ENCODE peak calls at places on chromosomes 7 and 10, in six cellular contexts. J is stimulated activated CD4-positive, alpha-beta T cell treated with anti-CD3 and anti-CD28 coated beads, Interleukin-2, amount 100 ng/mL, for 48 hours; N is stimulated activated naive CD4-positive, alpha-beta T cell treated with Interleukin-2 at 50 U/mL for 16 hours; G is Calu3; P is AG04450; C is caudate nucleus. H is an unnamed sample.

GRCh38 chr7:4851459-4852422 is 10.1 kb downstream of the PAPOLB start:
- DNase-seq in J (no peak), N (no peak), G (no peak), P (no peak), C (no peak), H (peak)

GRCh38 chr7:80078159-80078731 is 56.4 kb upstream of the GNAI1 start:
- DNase-seq in J (no peak), N (no peak), G (no peak), P (no peak), C (no peak), H (no peak)

GRCh38 chr7:44636041-44636580 is 29.7 kb downstream of the OGDH start:
- DNase-seq in J (no peak), N (no peak), G (no peak), P (no peak), C (no peak), H (peak)

GRCh38 chr7:117750612-117751563 is 122.4 kb downstream of the CTTNBP2 start:
- DNase-seq in J (no peak), N (no peak), G (no peak), P (no peak), C (no peak), H (no peak)

GRCh38 chr7:45874408-45875131 is 1.7 kb upstream of the CCDC201 start:
- DNase-seq in J (no peak), N (no peak), G (no peak), P (peak), C (no peak), H (no peak)

GRCh38 chr10:88565072-88565471 is 18.0 kb downstream of the RNLS start:
- DNase-seq in J (no peak), N (no peak), G (no peak), P (no peak), C (no peak), H (no peak)

GRCh38 chr10:11684717-11685645 is 57.2 kb upstream of the ECHDC3 start:
- DNase-seq in J (peak), N (peak), G (peak), P (peak), C (peak), H (no peak)

GRCh38 chr7:129376076-129376777 is 58.0 kb upstream of the STRIP2 start:
- DNase-seq in J (peak), N (peak), G (peak), P (no peak), C (peak), H (no peak)

GRCh38 chr7:2624293-2624881 is 7.4 kb upstream of the TTYH3 start:
- DNase-seq in J (no peak), N (no peak), G (no peak), P (no peak), C (no peak), H (no peak)

GRCh38 chr7:130292682-130293257 is at the start of gene CPA4:
- DNase-seq in J (no peak), N (no peak), G (no peak), P (peak), C (no peak), H (no peak)

GRCh38 chr7:131454538-131454937 is 101.9 kb downstream of the PODXL start:
- DNase-seq in J (no peak), N (no peak), G (no peak), P (no peak), C (no peak), H (no peak)

GRCh38 chr7:78792624-78793023 is 660.8 kb downstream of the MAGI2 start:
- DNase-seq in J (no peak), N (no peak), G (no peak), P (no peak), C (no peak), H (no peak)

GRCh38 chr10:33706191-33706590 is 371.7 kb upstream of the NRP1 start:
- DNase-seq in J (no peak), N (no peak), G (no peak), P (peak), C (no peak), H (no peak)

GRCh38 chr10:104045151-104046089 is 40.3 kb downstream of the COL17A1 start:
- DNase-seq in J (no peak), N (no peak), G (peak), P (peak), C (peak), H (no peak)

GRCh38 chr10:16952610-16953009 is 135.4 kb upstream of the RSU1 start:
- DNase-seq in J (no peak), N (no peak), G (no peak), P (no peak), C (no peak), H (no peak)

GRCh38 chr10:52256832-52257691 is 57.0 kb upstream of the DKK1 start:
- DNase-seq in J (no peak), N (no peak), G (no peak), P (no peak), C (no peak), H (no peak)

H was measured in coronary artery.